ENCODE peak calls at places on chromosomes 6 and 20, in six cellular contexts. D, J, R, F, M and P are unnamed samples. For H3K4me1 and H3K9me3, the result is how much of the 10 kb centered on the place peaks cover.

GRCh38 chr20:48716086-48716485 is 111.7 kb downstream of the PREX1 start:
- DNase-seq in M (no peak), F (no peak), D (no peak), R (no peak), J (peak), P (no peak)

GRCh38 chr6:112235956-112236355 is 18.4 kb downstream of the LAMA4 start:
- DNase-seq in J (no peak), M (peak), D (no peak), F (peak), R (no peak), P (no peak)

GRCh38 chr20:39853050-39853449 is 836.0 kb downstream of the MAFB start:
- DNase-seq in J (no peak), F (no peak), R (no peak), M (no peak), D (no peak), P (no peak)

GRCh38 chr6:17289491-17290106 is 8.4 kb downstream of the RBM24 start:
- DNase-seq in M (peak), F (peak), R (peak), D (peak), J (no peak), P (peak)

GRCh38 chr20:38141889-38142494 is 23.1 kb downstream of the TGM2 start:
- DNase-seq in J (peak), F (no peak), M (no peak), D (no peak), R (peak), P (no peak)

GRCh38 chr20:59163641-59164530 is at the start of gene ZNF831:
- DNase-seq in J (no peak), R (no peak), F (no peak), D (no peak), M (no peak), P (no peak)

GRCh38 chr6:107493158-107494057 is 3.5 kb downstream of the SOBP start:
- DNase-seq in M (peak), D (no peak), J (no peak), R (no peak), F (peak), P (peak)

GRCh38 chr20:37345339-37346231 is at the start of gene SRC:
- DNase-seq in J (peak), R (peak), M (peak), D (peak), F (peak), P (peak)

GRCh38 chr6:159594750-159595117 is 98.3 kb downstream of the SOD2 start:
- DNase-seq in J (no peak), M (peak), R (no peak), F (peak), D (no peak), P (no peak)

GRCh38 chr6:142693446-142693845 is 251.5 kb downstream of the HIVEP2 start:
- DNase-seq in R (no peak), F (peak), M (peak), J (no peak), D (no peak), P (no peak)

GRCh38 chr20:41738584-41739193 is 120.5 kb upstream of the CHD6 start:
- DNase-seq in M (peak), D (no peak), F (peak), J (no peak), R (no peak), P (no peak)

GRCh38 chr6:21294144-21294543 is 299.4 kb upstream of the SOX4 start:
- DNase-seq in M (no peak), D (no peak), R (no peak), J (no peak), F (no peak), P (no peak)

GRCh38 chr6:36027501-36028087 is at the start of gene MAPK14:
- DNase-seq in D (peak), M (peak), F (peak), R (peak), J (peak), P (peak)

GRCh38 chr20:31920275-31920855 is 31.5 kb downstream of the PDRG1 start:
- DNase-seq in D (no peak), M (no peak), J (no peak), F (no peak), R (no peak), P (no peak)

GRCh38 chr6:56851541-56852248 is 103.2 kb upstream of the BEND6 start:
- DNase-seq in D (peak), F (peak), R (no peak), J (no peak), M (peak), P (peak)

GRCh38 chr20:8788831-8789230 is 280.1 kb upstream of the PLCB4 start:
- DNase-seq in J (no peak), F (no peak), D (no peak), R (no peak), M (no peak), P (no peak)

GRCh38 chr6:139587469-139587868 is 213.0 kb upstream of the CITED2 start:
- DNase-seq in R (no peak), F (peak), J (no peak), D (no peak), M (peak), P (no peak)

GRCh38 chr6:13370623-13371022 is 42.3 kb upstream of the TBC1D7 start:
- DNase-seq in D (no peak), F (no peak), J (no peak), M (no peak), R (no peak), P (no peak)

GRCh38 chr6:13369591-13369990 is 41.3 kb upstream of the TBC1D7 start:
- DNase-seq in M (no peak), J (no peak), D (no peak), R (no peak), F (no peak), P (no peak)

GRCh38 chr6:13368716-13369115 is 40.4 kb upstream of the TBC1D7 start:
- DNase-seq in J (no peak), M (peak), F (no peak), D (no peak), R (no peak), P (no peak)

GRCh38 chr6:13367396-13367795 is 39.1 kb upstream of the TBC1D7 start:
- DNase-seq in M (no peak), D (no peak), F (no peak), J (no peak), R (no peak), P (no peak)

DNA sequence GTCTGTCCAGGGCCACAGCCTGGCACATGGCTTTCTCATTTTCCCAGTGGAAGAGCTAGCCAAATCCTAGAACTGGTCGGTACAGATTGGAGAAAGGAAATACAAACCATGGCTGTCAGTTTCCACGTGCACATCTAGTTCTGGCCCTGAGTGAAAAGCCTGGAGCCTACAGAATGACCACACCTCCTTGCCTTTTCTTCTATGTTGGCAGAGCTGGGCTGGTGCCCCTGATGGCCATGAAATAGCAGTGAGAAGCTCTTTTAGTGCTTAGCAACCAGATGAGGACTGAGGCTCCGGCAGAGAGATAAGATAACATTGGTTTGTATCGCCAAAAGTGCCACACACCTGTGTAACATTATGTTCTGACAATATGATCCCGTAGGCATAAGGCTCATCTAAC is 39.7 kb upstream of the TBC1D7 start:
- DNase-seq in D (no peak), F (no peak), J (no peak), M (no peak), R (no peak), P (no peak)
- H3K4me1 ChIP-seq in D (under half), F (under half), J (under half), M (under half), R (under half), P (under half)

DNA sequence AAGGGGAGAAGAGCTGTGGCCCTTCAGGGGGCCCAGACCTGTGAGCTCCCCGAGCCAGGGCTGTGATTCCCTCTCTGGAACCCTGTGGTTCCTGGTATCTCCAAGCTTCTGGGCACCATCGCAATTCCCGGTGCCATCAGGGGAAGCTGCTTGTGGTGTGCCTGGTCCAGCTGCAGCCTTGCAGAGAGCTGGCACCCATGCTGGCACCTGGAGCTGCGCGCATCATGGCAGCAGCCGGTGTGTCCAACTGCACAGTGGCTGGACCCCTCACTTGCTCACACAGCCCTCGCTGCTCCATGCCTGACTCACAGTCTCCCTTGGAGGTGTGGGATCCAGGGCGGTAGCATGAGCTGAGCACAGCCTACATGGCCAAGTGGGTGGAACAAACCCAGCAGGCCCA is 56.7 kb downstream of the IYD start:
- DNase-seq in F (no peak), R (no peak), D (no peak), M (no peak), J (no peak), P (no peak)
- H3K27ac ChIP-seq in F (no peak), R (no peak), D (no peak), M (no peak), J (no peak), P (no peak)

GRCh38 chr6:86629123-86629522 is 308.2 kb upstream of the HTR1E start:
- DNase-seq in D (no peak), M (no peak), F (no peak), R (no peak), J (no peak), P (no peak)
- H3K9me3 ChIP-seq in D (under half), M (under half), F (under half), R (under half), J (under half), P (under half)

GRCh38 chr20:45268531-45268930 is 14.2 kb upstream of the SLPI start:
- DNase-seq in J (no peak), M (no peak), D (no peak), R (no peak), F (no peak), P (no peak)
- H3K4me1 ChIP-seq in J (under half), M (under half), D (under half), R (under half), F (under half), P (under half)

DNA sequence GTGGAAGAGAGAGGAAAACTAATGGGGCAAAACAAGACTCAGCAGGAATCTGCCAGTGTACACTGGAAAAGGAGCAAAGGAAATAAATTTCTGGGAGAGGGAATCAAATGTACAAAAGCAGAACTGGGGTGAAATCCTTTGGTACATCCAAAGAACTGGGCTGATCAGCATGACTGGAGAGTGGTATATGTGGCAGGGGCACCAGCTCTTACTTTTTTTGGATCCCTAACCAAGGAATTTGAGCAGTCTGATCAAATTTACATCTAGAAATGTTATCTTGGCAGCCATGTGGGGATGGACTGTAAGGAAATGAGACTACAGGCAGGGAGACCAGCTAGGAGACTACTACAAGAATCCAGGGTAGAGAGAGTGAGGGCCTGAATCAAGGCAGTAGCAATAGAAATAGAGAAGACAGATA is 1.2 kb upstream of the ZSCAN31 start:
- DNase-seq in F (peak), R (no peak), D (no peak), J (no peak), M (no peak), P (no peak)
- H3K27ac ChIP-seq in F (no peak), R (peak), D (peak), J (peak), M (peak), P (peak)

DNA sequence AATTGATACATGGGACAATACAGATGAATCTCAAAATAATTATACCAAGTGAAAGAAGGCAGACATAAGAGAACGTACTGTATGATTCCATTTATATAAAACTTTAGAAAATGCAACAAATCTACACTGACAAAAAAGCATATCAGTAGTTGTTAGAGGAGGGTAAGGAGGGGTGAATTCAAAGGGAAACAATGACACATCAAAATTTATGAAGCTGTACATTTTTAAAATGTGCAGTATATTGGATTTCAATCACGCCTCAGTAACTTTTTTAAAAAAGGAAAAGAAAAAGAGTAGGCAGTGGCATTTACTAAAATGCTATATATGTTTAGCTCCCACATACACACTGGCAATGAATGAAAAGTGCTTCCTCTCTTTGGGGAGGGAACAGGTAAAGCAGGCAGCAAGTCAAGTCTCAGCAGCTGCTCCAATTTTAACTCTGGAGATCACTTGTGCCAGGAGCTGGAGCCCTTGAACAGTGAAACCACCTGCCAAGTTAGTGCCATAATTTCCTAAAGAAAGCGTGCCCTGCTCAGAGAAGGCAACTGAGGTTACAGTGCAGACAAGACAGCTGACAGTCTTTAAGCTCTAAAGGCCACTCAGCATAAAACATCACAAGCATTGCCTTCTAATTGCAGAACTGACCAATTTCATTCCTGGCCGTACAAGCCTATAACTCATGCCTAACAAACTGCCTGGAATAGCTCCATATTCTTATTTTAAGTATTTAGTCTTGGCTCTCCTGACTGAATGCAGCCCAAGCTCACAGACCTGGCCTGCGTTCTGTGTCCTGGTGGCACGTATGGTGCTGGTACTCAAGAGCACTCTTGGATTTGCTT is 10.9 kb downstream of the FKBP1A start:
- DNase-seq in R (no peak), D (no peak), J (no peak), F (peak), M (peak), P (no peak)
- H3K9me3 ChIP-seq in R (under half), D (under half), J (under half), F (under half), M (under half), P (under half)

DNA sequence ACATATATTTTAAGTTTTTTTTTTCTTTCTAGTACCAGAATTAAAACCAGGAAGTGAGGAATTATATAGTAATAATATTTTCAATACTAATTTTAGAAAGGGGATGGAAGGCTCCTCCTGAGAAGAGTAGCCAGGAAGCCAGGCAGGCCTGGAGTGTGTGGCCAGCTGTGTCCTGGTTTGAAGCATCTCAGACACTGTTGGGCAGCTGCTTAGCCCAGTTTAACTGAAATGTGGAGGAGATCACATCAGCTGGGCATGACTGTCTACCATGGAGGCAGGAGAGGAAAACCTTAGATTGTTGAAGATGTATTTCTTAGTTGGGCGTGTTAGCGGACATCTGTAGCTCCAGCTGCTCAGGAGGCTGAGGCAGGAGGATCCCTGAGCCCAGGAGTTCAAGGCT is 142.2 kb downstream of the ARID1B start:
- DNase-seq in D (no peak), F (no peak), J (no peak), M (no peak), R (no peak), P (no peak)
- H3K4me1 ChIP-seq in D (under half), F (under half), J (under half), M (under half), R (under half), P (under half)

GRCh38 chr6:82744286-82745015 is 321.2 kb downstream of the UBE3D start:
- DNase-seq in J (no peak), M (no peak), R (no peak), F (no peak), D (no peak), P (no peak)
- H3K27ac ChIP-seq in J (no peak), M (no peak), R (no peak), F (no peak), D (no peak), P (no peak)

DNA sequence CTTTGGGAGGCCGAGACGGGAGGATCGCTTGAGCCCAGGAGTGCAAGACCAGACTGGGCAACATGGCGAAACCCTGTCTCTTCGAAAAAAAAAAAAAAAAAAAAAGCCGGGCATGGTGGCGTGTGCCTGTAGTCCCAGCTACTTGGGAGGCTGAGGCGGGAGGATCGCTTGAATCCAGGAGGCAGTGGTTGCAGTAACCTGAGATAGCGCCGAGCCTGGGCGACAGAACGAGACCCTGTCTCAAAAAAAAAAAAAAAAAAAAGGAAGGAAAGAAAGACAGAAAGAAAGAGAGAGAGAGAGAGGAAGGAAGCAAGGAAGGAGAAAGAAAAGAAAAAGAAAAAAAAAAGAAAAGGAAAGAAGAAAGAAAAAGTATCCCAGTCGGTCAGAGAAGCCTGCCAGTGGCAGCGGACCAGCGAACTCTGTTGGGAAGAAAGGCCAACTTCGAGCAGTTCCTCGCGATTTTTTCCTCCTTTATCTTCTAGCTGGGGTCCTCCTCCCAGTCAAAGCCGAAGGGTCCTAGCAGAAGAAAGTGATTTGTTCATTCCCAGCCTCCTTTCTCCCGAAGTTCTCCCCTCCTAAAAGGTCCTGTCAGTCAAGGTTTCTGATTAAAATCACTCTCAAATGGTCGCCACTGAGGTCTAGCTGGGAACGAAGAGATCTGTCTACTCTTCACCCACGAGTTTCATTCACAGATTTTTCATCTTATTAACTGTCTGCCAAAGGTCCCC is 2.4 kb upstream of the SYCP2L start:
- DNase-seq in M (no peak), R (no peak), D (no peak), J (no peak), F (no peak), P (no peak)
- H3K9me3 ChIP-seq in M (under half), R (under half), D (under half), J (under half), F (under half), P (under half)

DNA sequence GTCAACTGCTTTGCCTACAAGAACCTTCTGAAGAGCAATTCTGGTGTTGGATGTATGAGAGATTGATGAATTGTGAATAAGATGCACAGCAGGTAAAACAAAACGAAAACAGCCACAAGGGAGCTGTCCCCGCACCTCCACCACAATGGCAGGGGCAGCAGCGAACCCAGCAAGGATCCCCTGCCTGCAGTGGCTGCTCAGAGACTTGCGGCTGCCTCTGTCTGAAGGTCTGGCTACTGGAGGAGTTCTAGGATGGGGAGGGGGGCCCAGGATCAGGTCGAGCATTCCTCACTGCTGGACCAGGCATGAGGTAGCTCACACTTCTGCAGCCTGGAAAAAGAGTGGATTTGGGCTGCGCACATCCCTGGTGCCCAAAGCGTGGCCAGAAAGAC is 523.5 kb downstream of the CDH26 start:
- DNase-seq in F (no peak), D (no peak), J (no peak), R (no peak), M (no peak), P (no peak)
- H3K4me1 ChIP-seq in F (under half), D (under half), J (under half), R (under half), M (under half), P (under half)